ENCODE peak calls at places on chromosomes 6 and 20, in six cellular contexts. Y is heart right ventricle, L is endodermal cell, B is heart left ventricle, I is spleen, C is AG04450. P is an unnamed sample.

GRCh38 chr20:2693996-2694471 is 1.5 kb downstream of the EBF4 start:
- DNase-seq in Y (no peak), L (no peak), B (no peak), I (peak), C (no peak), P (no peak)

GRCh38 chr6:136502791-136503190 is 47.4 kb downstream of the MAP7 start:
- DNase-seq in Y (no peak), L (no peak), B (no peak), I (no peak), C (no peak), P (no peak)

GRCh38 chr20:58039569-58040092 is 188.8 kb downstream of the ANKRD60 start:
- DNase-seq in Y (peak), L (no peak), B (no peak), I (peak), C (no peak), P (peak)

GRCh38 chr6:63477422-63478040 is 94.7 kb upstream of the LOC128125822 start:
- DNase-seq in Y (no peak), L (no peak), B (no peak), I (no peak), C (no peak), P (no peak)

GRCh38 chr20:18031888-18032509 is 25.7 kb downstream of the OVOL2 start:
- DNase-seq in Y (no peak), L (no peak), B (no peak), I (no peak), C (no peak), P (no peak)

GRCh38 chr6:26556263-26557070 is 18.3 kb downstream of the HMGN4 start:
- DNase-seq in Y (no peak), L (peak), B (no peak), I (no peak), C (peak), P (no peak)

GRCh38 chr6:36906539-36906938 is 20.8 kb downstream of the C6orf89 start:
- DNase-seq in Y (peak), L (no peak), B (peak), I (no peak), C (no peak), P (peak)

GRCh38 chr6:92577077-92577719 is 842.2 kb downstream of the EPHA7 start:
- DNase-seq in Y (no peak), L (peak), B (no peak), I (no peak), C (peak), P (peak)

GRCh38 chr6:113763883-113764282 is 93.3 kb upstream of the MARCKS start:
- DNase-seq in Y (no peak), L (peak), B (no peak), I (no peak), C (no peak), P (no peak)

GRCh38 chr6:2970753-2971419 is 481 bp downstream of the SERPINB6 start:
- DNase-seq in Y (peak), L (peak), B (peak), I (peak), C (no peak), P (peak)

GRCh38 chr6:15523679-15524630 is 138.9 kb downstream of the DTNBP1 start:
- DNase-seq in Y (no peak), L (peak), B (no peak), I (no peak), C (no peak), P (no peak)

GRCh38 chr6:34352305-34352937 is 40.0 kb downstream of the NUDT3 start:
- DNase-seq in Y (no peak), L (no peak), B (no peak), I (no peak), C (no peak), P (no peak)

GRCh38 chr20:17654649-17655285 is 27.3 kb downstream of the RRBP1 start:
- DNase-seq in Y (peak), L (peak), B (no peak), I (peak), C (peak), P (peak)

GRCh38 chr6:35468980-35469710 is 944 bp downstream of the RPL10A start:
- DNase-seq in Y (no peak), L (peak), B (no peak), I (peak), C (no peak), P (peak)

GRCh38 chr6:156650896-156651295 is 126.3 kb upstream of the ARID1B start:
- DNase-seq in Y (no peak), L (no peak), B (no peak), I (no peak), C (no peak), P (no peak)

GRCh38 chr20:35883778-35884540 is 70.3 kb downstream of the SCAND1 start:
- DNase-seq in Y (peak), L (peak), B (peak), I (peak), C (peak), P (peak)

GRCh38 chr6:2848851-2849250 is 7.2 kb upstream of the SERPINB1 start:
- DNase-seq in Y (no peak), L (peak), B (no peak), I (peak), C (no peak), P (no peak)

GRCh38 chr20:7523288-7523687 is 417.0 kb downstream of the HAO1 start:
- DNase-seq in Y (no peak), L (no peak), B (no peak), I (no peak), C (no peak), P (no peak)

GRCh38 chr6:36985963-36986703 is at the start of gene MTCH1:
- DNase-seq in Y (peak), L (peak), B (peak), I (peak), C (peak), P (peak)

GRCh38 chr6:70725817-70726413 is 58.2 kb downstream of the SMAP1 start:
- DNase-seq in Y (no peak), L (no peak), B (no peak), I (no peak), C (no peak), P (no peak)

GRCh38 chr20:49446808-49447207 is 35.7 kb downstream of the KCNB1 start:
- DNase-seq in Y (peak), L (peak), B (peak), I (no peak), C (no peak), P (peak)

GRCh38 chr6:167763056-167763944 is 63.4 kb upstream of the AFDN start:
- DNase-seq in Y (no peak), L (peak), B (no peak), I (peak), C (no peak), P (no peak)

GRCh38 chr6:134722429-134722828 is 227.5 kb downstream of the ALDH8A1 start:
- DNase-seq in Y (no peak), L (no peak), B (no peak), I (no peak), C (no peak), P (no peak)

GRCh38 chr6:42339991-42340401 is 111.7 kb downstream of the TRERF1 start:
- DNase-seq in Y (no peak), L (peak), B (no peak), I (no peak), C (no peak), P (no peak)

GRCh38 chr20:61436674-61437279 is 184.7 kb downstream of the CDH4 start:
- DNase-seq in Y (no peak), L (peak), B (no peak), I (no peak), C (no peak), P (no peak)

GRCh38 chr6:140909620-140910019 is 1223.1 kb upstream of the GJE1 start:
- DNase-seq in Y (no peak), L (no peak), B (no peak), I (no peak), C (no peak), P (no peak)

GRCh38 chr6:18978330-18979128 is 591.4 kb downstream of the RNF144B start:
- DNase-seq in Y (no peak), L (no peak), B (peak), I (no peak), C (no peak), P (no peak)

GRCh38 chr6:10559492-10560150 is 38.5 kb downstream of the GCNT2 start:
- DNase-seq in Y (no peak), L (peak), B (no peak), I (no peak), C (no peak), P (no peak)

GRCh38 chr6:26445934-26446667 is 5.8 kb downstream of the BTN3A3 start:
- DNase-seq in Y (no peak), L (no peak), B (no peak), I (no peak), C (no peak), P (no peak)

GRCh38 chr20:22993823-22994222 is 41.3 kb upstream of the SSTR4 start:
- DNase-seq in Y (no peak), L (no peak), B (no peak), I (no peak), C (no peak), P (no peak)

GRCh38 chr20:25219365-25219764 is 23.9 kb downstream of the ENTPD6 start:
- DNase-seq in Y (no peak), L (no peak), B (no peak), I (no peak), C (no peak), P (peak)

GRCh38 chr6:35078226-35078850 is 62.8 kb downstream of the TCP11 start:
- DNase-seq in Y (no peak), L (no peak), B (no peak), I (peak), C (no peak), P (no peak)

GRCh38 chr6:108174371-108175175 is 8.8 kb downstream of the NR2E1 start:
- DNase-seq in Y (no peak), L (peak), B (no peak), I (no peak), C (no peak), P (peak)

GRCh38 chr20:1312308-1312707 is 16.6 kb downstream of the SDCBP2 start:
- DNase-seq in Y (no peak), L (no peak), B (no peak), I (peak), C (no peak), P (no peak)

GRCh38 chr6:52672422-52673025 is 1.6 kb downstream of the TMEM14A start:
- DNase-seq in Y (no peak), L (peak), B (no peak), I (no peak), C (no peak), P (no peak)

GRCh38 chr20:34559311-34560140 is 1.0 kb downstream of the MAP1LC3A start:
- DNase-seq in Y (peak), L (peak), B (no peak), I (peak), C (no peak), P (peak)

GRCh38 chr6:149646599-149646998 is 1.9 kb downstream of the KATNA1 start:
- DNase-seq in Y (no peak), L (no peak), B (no peak), I (no peak), C (no peak), P (no peak)

GRCh38 chr6:130473886-130474285 is 108.1 kb downstream of the TMEM200A start:
- DNase-seq in Y (no peak), L (no peak), B (no peak), I (no peak), C (no peak), P (no peak)

GRCh38 chr20:51369503-51369902 is 173.0 kb downstream of the NFATC2 start:
- DNase-seq in Y (no peak), L (no peak), B (no peak), I (peak), C (no peak), P (no peak)

GRCh38 chr6:47323887-47324286 is 14.2 kb upstream of the TNFRSF21 start:
- DNase-seq in Y (no peak), L (no peak), B (no peak), I (no peak), C (no peak), P (no peak)

GRCh38 chr6:47321582-47321981 is 11.9 kb upstream of the TNFRSF21 start:
- DNase-seq in Y (no peak), L (no peak), B (no peak), I (no peak), C (no peak), P (no peak)

GRCh38 chr6:47319382-47319781 is 9.7 kb upstream of the TNFRSF21 start:
- DNase-seq in Y (no peak), L (no peak), B (no peak), I (no peak), C (no peak), P (no peak)

GRCh38 chr6:47318236-47318974 is 8.7 kb upstream of the TNFRSF21 start:
- DNase-seq in Y (no peak), L (no peak), B (no peak), I (no peak), C (no peak), P (no peak)

DNA sequence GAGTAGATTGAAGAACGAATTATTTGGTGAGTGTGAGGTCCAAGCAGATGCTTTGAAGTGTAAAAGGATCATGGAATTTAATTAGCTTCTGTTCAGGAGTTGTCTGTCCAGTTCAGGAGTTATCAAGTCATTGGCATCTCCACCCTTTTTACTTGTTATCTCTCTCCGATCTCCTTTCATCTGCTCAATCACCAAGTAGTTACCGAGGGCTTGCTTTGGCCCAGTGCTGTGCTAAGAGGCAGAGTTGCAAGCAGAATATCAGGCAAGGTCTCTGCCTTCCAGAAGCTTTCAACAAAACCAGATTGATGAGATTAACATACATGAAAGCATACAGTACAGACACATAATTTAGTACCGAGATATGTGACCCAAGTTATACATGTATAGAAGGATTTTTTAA is 10.2 kb upstream of the TNFRSF21 start:
- DNase-seq in Y (no peak), L (no peak), B (no peak), I (no peak), C (no peak), P (no peak)
- H3K27ac ChIP-seq in Y (no peak), L (no peak), B (no peak), I (no peak), C (no peak), P (no peak)

DNA sequence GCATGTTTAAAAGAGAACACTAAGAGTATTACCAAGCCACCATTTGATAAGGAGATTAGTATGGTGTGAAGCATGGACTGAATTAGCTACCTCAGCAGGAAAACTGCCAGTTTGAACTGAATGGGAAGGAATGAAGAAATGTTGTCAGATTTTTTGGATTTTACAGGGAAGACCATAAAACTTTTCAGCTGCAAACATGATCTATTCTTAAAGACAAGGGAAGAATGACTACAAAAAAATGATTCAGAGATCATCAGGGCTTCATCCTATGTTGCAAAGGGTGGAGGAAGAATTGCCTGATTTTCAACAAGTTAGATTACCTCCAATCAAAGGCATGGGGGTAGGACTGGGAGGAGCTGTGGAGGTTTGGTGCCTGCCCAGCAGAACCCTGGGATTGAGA is 49.3 kb upstream of the MTRF1L start:
- DNase-seq in Y (no peak), L (no peak), B (no peak), I (no peak), C (no peak), P (no peak)
- H3K4me3 ChIP-seq in Y (no peak), L (no peak), B (no peak), I (no peak), C (no peak), P (no peak)

DNA sequence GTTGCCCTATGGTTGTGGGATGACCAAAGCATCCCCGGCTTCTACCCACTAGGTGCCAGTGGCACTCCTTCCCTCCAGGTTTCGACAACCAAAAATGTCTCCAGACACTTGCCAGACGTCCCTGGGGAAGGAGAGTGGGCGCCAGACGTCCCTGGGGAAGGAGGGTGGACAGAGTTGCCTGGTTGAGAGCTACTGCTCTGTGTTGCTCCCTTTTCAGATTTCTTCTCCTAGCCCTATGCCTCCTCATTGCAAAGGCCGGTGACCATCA is 13.1 kb downstream of the LRRC73 start:
- DNase-seq in Y (no peak), L (no peak), B (no peak), I (no peak), C (no peak), P (no peak)
- H3K27ac ChIP-seq in Y (no peak), L (no peak), B (no peak), I (no peak), C (peak), P (no peak)

DNA sequence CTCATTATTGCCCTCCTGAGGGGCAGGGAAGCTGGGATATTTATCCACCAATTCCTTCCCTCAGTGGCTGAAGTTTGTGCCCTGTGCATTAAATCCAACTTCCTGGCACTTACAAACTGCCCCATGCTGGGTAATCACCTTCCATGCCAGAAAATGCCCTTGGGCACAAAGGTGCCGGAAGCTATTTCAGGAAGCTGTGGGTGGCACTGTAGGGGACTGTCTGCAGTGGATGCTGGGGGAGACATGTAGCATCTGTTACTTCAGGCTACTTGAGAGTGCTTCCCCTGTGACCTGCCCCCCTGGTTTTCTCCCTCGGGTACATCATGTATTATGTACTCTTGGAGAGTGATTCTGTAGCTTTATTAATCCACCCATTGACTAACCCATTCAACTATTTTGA is 24.7 kb upstream of the RALGAPA2 start:
- DNase-seq in Y (no peak), L (no peak), B (no peak), I (no peak), C (no peak), P (no peak)
- H3K4me3 ChIP-seq in Y (no peak), L (no peak), B (no peak), I (no peak), C (no peak), P (no peak)

P was measured in right cardiac atrium.